ENCODE peak calls at places on chromosome 14, in seven cellular contexts. M, B, X, R, D, K and T are unnamed samples.

GRCh38 chr14:105500726-105501101 is 9.7 kb downstream of the TEDC1 start:
- DNase-seq in D (no peak), X (no peak), K (no peak), B (no peak), R (no peak), M (no peak), T (peak)

GRCh38 chr14:64855732-64856527 is 23.8 kb downstream of the SPTB start:
- DNase-seq in B (no peak), X (no peak), R (no peak), M (no peak), D (no peak), K (no peak), T (no peak)

GRCh38 chr14:33642641-33643342 is 308.1 kb downstream of the EGLN3 start:
- DNase-seq in K (no peak), M (no peak), B (no peak), D (no peak), X (no peak), R (no peak), T (no peak)

GRCh38 chr14:73394317-73394716 is 64.0 kb downstream of the NUMB start:
- DNase-seq in X (no peak), R (no peak), B (no peak), D (no peak), K (no peak), M (no peak), T (no peak)

GRCh38 chr14:101475468-101476257 is 85.6 kb upstream of the DIO3 start:
- DNase-seq in R (no peak), B (peak), X (peak), M (peak), D (peak), K (no peak), T (peak)

GRCh38 chr14:99685061-99685995 is 1.2 kb downstream of the CYP46A1 start:
- DNase-seq in M (no peak), K (no peak), D (no peak), R (no peak), B (no peak), X (no peak), T (no peak)

GRCh38 chr14:27318769-27319280 is 721.0 kb upstream of the NOVA1 start:
- DNase-seq in K (no peak), M (no peak), D (no peak), R (no peak), X (no peak), B (no peak), T (no peak)

GRCh38 chr14:77241955-77242354 is 29.1 kb downstream of the NGB start:
- DNase-seq in M (no peak), R (peak), K (no peak), B (no peak), X (no peak), D (no peak), T (peak)

GRCh38 chr14:104556256-104557021 is 23.1 kb upstream of the C14orf180 start:
- DNase-seq in X (no peak), M (no peak), K (no peak), B (no peak), R (no peak), D (no peak), T (peak)

GRCh38 chr14:100387450-100387849 is 64.3 kb downstream of the SLC25A47 start:
- DNase-seq in X (no peak), D (no peak), B (no peak), M (no peak), R (no peak), K (no peak), T (no peak)

GRCh38 chr14:63204407-63205280 is at the start of gene RHOJ:
- DNase-seq in K (no peak), X (no peak), D (no peak), R (peak), M (no peak), B (no peak), T (peak)